ENCODE peak calls at places on chromosome 2, in eight cellular contexts. Q, U, M, J, Z, E, I and Y are unnamed samples.

GRCh38 chr2:195331124-195331523 is 325.9 kb upstream of the SLC39A10 start:
- DNase-seq in Q (no peak), U (no peak), M (no peak), J (no peak), Z (no peak), E (no peak), I (no peak), Y (no peak)

GRCh38 chr2:18752667-18753422 is 163.5 kb upstream of the NT5C1B start:
- DNase-seq in Q (peak; percentile 8), U (no peak), M (no peak), J (no peak), Z (no peak), E (peak; percentile 59), I (no peak), Y (no peak)

GRCh38 chr2:1499033-1499795 is 86.0 kb downstream of the TPO start:
- DNase-seq in Q (no peak), U (no peak), M (no peak), J (no peak), Z (no peak), E (no peak), I (no peak), Y (no peak)

GRCh38 chr2:172253190-172254052 is 150.7 kb upstream of the DLX2 start:
- DNase-seq in Q (peak; percentile 9), U (peak; percentile 8), M (peak; percentile 69), J (no peak), Z (no peak), E (peak; percentile 95), I (peak; percentile 99), Y (no peak)

GRCh38 chr2:177633111-177633510 is 240.5 kb downstream of the AGPS start:
- DNase-seq in Q (no peak), U (no peak), M (no peak), J (no peak), Z (no peak), E (no peak), I (no peak), Y (no peak)

GRCh38 chr2:150621800-150622199 is 134.3 kb upstream of the RND3 start:
- DNase-seq in Q (no peak), U (no peak), M (no peak), J (no peak), Z (no peak), E (no peak), I (peak; percentile 77), Y (no peak)

GRCh38 chr2:159936471-159936870 is 125.9 kb downstream of the PLA2R1 start:
- DNase-seq in Q (no peak), U (no peak), M (peak; percentile 16), J (no peak), Z (no peak), E (no peak), I (no peak), Y (peak; percentile 29)

GRCh38 chr2:221924551-221924950 is 352.4 kb upstream of the EPHA4 start:
- DNase-seq in Q (no peak), U (no peak), M (no peak), J (no peak), Z (no peak), E (no peak), I (no peak), Y (no peak)

GRCh38 chr2:191670076-191670475 is 7.9 kb upstream of the NABP1 start:
- DNase-seq in Q (peak; percentile 57), U (no peak), M (no peak), J (no peak), Z (no peak), E (no peak), I (no peak), Y (no peak)

GRCh38 chr2:78734221-78734620 is 291.3 kb upstream of the REG3G start:
- DNase-seq in Q (no peak), U (no peak), M (no peak), J (no peak), Z (no peak), E (no peak), I (no peak), Y (no peak)